ENCODE peak calls at places on chromosomes 5 and 9, in eight cellular contexts. V, I, E, H, D, Q, O and F are unnamed samples.

GRCh38 chr9:33750307-33750838 is 45.0 kb upstream of the PRSS3 start:
- DNase-seq in Q (no peak), V (no peak), E (no peak), D (no peak), O (no peak), I (no peak), H (peak), F (peak)

GRCh38 chr5:65100846-65101678 is 332.3 kb downstream of the CWC27 start:
- DNase-seq in E (peak), I (peak), D (peak), O (peak), H (peak), V (peak), Q (no peak), F (peak)

GRCh38 chr9:112341741-112342140 is 8.3 kb upstream of the PTBP3 start:
- DNase-seq in O (no peak), H (no peak), V (no peak), I (peak), D (peak), Q (no peak), E (no peak), F (no peak)

GRCh38 chr9:90950600-90950999 is 149.0 kb downstream of the SYK start:
- DNase-seq in Q (no peak), O (no peak), D (no peak), V (no peak), E (no peak), H (no peak), I (no peak), F (no peak)

GRCh38 chr9:117927354-117927753 is 223.2 kb downstream of the TLR4 start:
- DNase-seq in V (peak), D (no peak), O (no peak), E (no peak), H (peak), Q (no peak), I (no peak), F (no peak)

GRCh38 chr9:124040935-124041816 is 29.6 kb downstream of the LHX2 start:
- DNase-seq in I (peak), V (peak), Q (no peak), H (peak), D (no peak), E (peak), O (peak), F (peak)

GRCh38 chr9:4126184-4126865 is 173.5 kb downstream of the GLIS3 start:
- DNase-seq in E (no peak), D (peak), V (no peak), I (peak), Q (no peak), O (no peak), H (no peak), F (no peak)

GRCh38 chr5:111058064-111058463 is 13.4 kb upstream of the TSLP start:
- DNase-seq in H (no peak), Q (no peak), E (no peak), V (no peak), O (no peak), D (no peak), I (no peak), F (no peak)

GRCh38 chr5:173643964-173644363 is 27.5 kb upstream of the BOD1 start:
- DNase-seq in Q (no peak), E (peak), V (no peak), O (no peak), D (no peak), H (peak), I (no peak), F (no peak)

GRCh38 chr5:68534131-68534940 is 318.8 kb downstream of the PIK3R1 start:
- DNase-seq in E (no peak), Q (no peak), H (no peak), O (no peak), D (no peak), I (peak), V (no peak), F (peak)

GRCh38 chr9:98556511-98556910 is 152.2 kb downstream of the GABBR2 start:
- DNase-seq in E (no peak), Q (no peak), O (no peak), D (no peak), I (no peak), H (no peak), V (no peak), F (no peak)

GRCh38 chr5:113487779-113488644 is at the start of gene MCC:
- DNase-seq in V (peak), O (peak), H (peak), E (no peak), Q (peak), I (peak), D (peak), F (peak)

GRCh38 chr5:17355585-17356346 is 138.3 kb downstream of the BASP1 start:
- DNase-seq in D (peak), Q (no peak), I (peak), O (no peak), H (no peak), E (no peak), V (no peak), F (no peak)

GRCh38 chr5:134566741-134567221 is 41.3 kb downstream of the JADE2 start:
- DNase-seq in E (no peak), D (no peak), H (no peak), V (no peak), Q (no peak), I (no peak), O (peak), F (no peak)

GRCh38 chr9:79757906-79758669 is 186.3 kb downstream of the TLE4 start:
- DNase-seq in E (no peak), I (peak), D (no peak), Q (no peak), O (no peak), H (no peak), V (no peak), F (no peak)

GRCh38 chr5:91384671-91385430 is 1.7 kb upstream of the ARRDC3 start:
- DNase-seq in D (peak), I (peak), O (no peak), E (peak), H (no peak), V (peak), Q (no peak), F (no peak)

GRCh38 chr9:116550728-116551436 is 136.2 kb upstream of the TRIM32 start:
- DNase-seq in E (no peak), D (peak), H (no peak), Q (no peak), I (peak), O (no peak), V (no peak), F (no peak)

GRCh38 chr5:168713051-168713450 is 133.9 kb upstream of the PANK3 start:
- DNase-seq in I (no peak), Q (no peak), E (no peak), D (no peak), O (no peak), V (no peak), H (no peak), F (peak)

GRCh38 chr5:116360008-116360853 is 214.4 kb downstream of the SEMA6A start:
- DNase-seq in V (peak), O (peak), D (no peak), I (no peak), H (no peak), Q (no peak), E (no peak), F (peak)

GRCh38 chr9:2872307-2872940 is 28.5 kb upstream of the PUM3 start:
- DNase-seq in E (no peak), H (no peak), Q (no peak), V (no peak), I (peak), O (no peak), D (peak), F (no peak)

GRCh38 chr9:28915256-28915930 is 1342.1 kb upstream of the C9orf72 start:
- DNase-seq in H (no peak), I (no peak), Q (no peak), D (peak), O (no peak), V (no peak), E (no peak), F (no peak)

GRCh38 chr5:173294673-173295320 is 33.4 kb downstream of the STC2 start:
- DNase-seq in Q (no peak), H (no peak), V (no peak), O (no peak), I (no peak), D (no peak), E (no peak), F (no peak)

GRCh38 chr9:19994296-19994695 is 205.5 kb upstream of the SLC24A2 start:
- DNase-seq in E (no peak), D (peak), I (peak), V (no peak), Q (no peak), H (no peak), O (no peak), F (peak)

GRCh38 chr5:168885324-168886120 is 306.4 kb upstream of the PANK3 start:
- DNase-seq in H (no peak), D (no peak), V (no peak), Q (no peak), O (no peak), I (no peak), E (no peak), F (no peak)

GRCh38 chr5:125961150-125961549 is 462.1 kb upstream of the GRAMD2B start:
- DNase-seq in I (no peak), Q (no peak), H (no peak), V (peak), D (no peak), O (no peak), E (peak), F (no peak)

GRCh38 chr9:118674942-118675341 is 694.3 kb downstream of the BRINP1 start:
- DNase-seq in I (no peak), V (no peak), E (no peak), Q (no peak), D (no peak), O (no peak), H (no peak), F (peak)

GRCh38 chr5:171365351-171365750 is 22.3 kb upstream of the NPM1 start:
- DNase-seq in Q (peak), I (peak), E (no peak), D (no peak), O (no peak), V (no peak), H (peak), F (no peak)
- TF ChIP-seq CTCF in Q (peak), I (peak), E (peak), D (no peak), O (no peak), V (peak), H (peak), F (no peak)

GRCh38 chr9:131635285-131635684 is 90.0 kb downstream of the PRRT1B start:
- DNase-seq in O (peak), E (no peak), Q (no peak), H (no peak), I (peak), V (no peak), D (peak), F (peak)
- TF ChIP-seq CTCF in O (no peak), E (no peak), Q (peak), H (no peak), I (peak), V (no peak), D (peak), F (peak)

GRCh38 chr5:177490992-177491391 is 6.4 kb downstream of the PDLIM7 start:
- DNase-seq in Q (no peak), H (no peak), D (no peak), O (no peak), E (no peak), V (no peak), I (no peak), F (no peak)

GRCh38 chr5:177487975-177488374 is 9.4 kb downstream of the PDLIM7 start:
- DNase-seq in Q (no peak), V (no peak), D (no peak), O (no peak), H (no peak), E (no peak), I (no peak), F (no peak)

GRCh38 chr5:177490311-177490991 is 7.0 kb downstream of the PDLIM7 start:
- DNase-seq in O (no peak), Q (no peak), V (no peak), H (no peak), D (no peak), I (no peak), E (no peak), F (no peak)

GRCh38 chr5:177487144-177487543 is 10.3 kb downstream of the PDLIM7 start:
- DNase-seq in H (no peak), Q (no peak), I (no peak), V (no peak), O (peak), D (no peak), E (no peak), F (no peak)

DNA sequence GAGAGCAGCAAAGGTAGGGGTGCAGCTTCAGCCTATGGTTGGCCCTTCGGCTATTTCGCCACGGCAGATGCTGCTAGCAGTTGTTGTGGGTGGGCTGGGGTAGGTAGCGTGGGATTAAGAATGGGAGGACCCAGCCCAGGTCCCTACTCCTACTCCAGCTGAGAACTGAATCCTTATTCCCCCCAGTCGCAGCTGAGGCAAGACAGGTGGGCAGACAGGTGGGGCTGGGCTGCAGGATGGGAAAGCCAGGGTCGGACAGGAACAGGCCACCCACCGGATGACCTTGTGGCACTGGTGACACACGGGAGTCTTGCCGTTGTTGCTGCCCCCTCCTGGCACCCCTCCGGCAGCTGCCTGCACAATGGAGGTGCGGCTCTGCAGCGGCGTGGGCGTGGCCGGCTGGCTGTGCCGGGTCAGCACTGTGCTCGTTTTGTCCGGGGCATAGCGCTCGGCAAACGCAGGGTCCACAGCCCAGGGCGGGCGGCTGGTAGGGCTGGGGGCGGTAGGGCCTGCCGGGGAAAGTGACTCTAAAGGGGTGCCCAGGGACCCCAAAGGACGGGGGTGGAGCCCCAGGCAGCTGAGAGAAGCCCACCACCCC is 8.2 kb downstream of the PDLIM7 start:
- DNase-seq in V (peak), H (peak), O (no peak), Q (no peak), E (peak), D (no peak), I (no peak), F (no peak)
- TF ChIP-seq CTCF in V (peak), H (no peak), O (no peak), Q (peak), E (peak), D (no peak), I (no peak), F (no peak)

GRCh38 chr5:75167345-75167744 is 69.3 kb downstream of the ANKRD31 start:
- DNase-seq in Q (no peak), I (peak), H (no peak), D (peak), V (no peak), E (peak), O (no peak), F (no peak)
- TF ChIP-seq CTCF in Q (peak), I (peak), H (no peak), D (peak), V (peak), E (no peak), O (no peak), F (no peak)

GRCh38 chr5:5348135-5348534 is 74.3 kb upstream of the ICE1 start:
- DNase-seq in Q (no peak), O (peak), D (no peak), E (no peak), I (no peak), V (no peak), H (no peak), F (no peak)
- TF ChIP-seq CTCF in Q (no peak), O (no peak), D (no peak), E (no peak), I (no peak), V (no peak), H (no peak), F (no peak)

GRCh38 chr9:84393266-84393905 is 52.8 kb upstream of the SLC28A3 start:
- DNase-seq in O (no peak), H (peak), D (no peak), I (no peak), E (no peak), Q (no peak), V (no peak), F (no peak)
- TF ChIP-seq CTCF in O (no peak), H (peak), D (no peak), I (no peak), E (no peak), Q (peak), V (no peak), F (no peak)

DNA sequence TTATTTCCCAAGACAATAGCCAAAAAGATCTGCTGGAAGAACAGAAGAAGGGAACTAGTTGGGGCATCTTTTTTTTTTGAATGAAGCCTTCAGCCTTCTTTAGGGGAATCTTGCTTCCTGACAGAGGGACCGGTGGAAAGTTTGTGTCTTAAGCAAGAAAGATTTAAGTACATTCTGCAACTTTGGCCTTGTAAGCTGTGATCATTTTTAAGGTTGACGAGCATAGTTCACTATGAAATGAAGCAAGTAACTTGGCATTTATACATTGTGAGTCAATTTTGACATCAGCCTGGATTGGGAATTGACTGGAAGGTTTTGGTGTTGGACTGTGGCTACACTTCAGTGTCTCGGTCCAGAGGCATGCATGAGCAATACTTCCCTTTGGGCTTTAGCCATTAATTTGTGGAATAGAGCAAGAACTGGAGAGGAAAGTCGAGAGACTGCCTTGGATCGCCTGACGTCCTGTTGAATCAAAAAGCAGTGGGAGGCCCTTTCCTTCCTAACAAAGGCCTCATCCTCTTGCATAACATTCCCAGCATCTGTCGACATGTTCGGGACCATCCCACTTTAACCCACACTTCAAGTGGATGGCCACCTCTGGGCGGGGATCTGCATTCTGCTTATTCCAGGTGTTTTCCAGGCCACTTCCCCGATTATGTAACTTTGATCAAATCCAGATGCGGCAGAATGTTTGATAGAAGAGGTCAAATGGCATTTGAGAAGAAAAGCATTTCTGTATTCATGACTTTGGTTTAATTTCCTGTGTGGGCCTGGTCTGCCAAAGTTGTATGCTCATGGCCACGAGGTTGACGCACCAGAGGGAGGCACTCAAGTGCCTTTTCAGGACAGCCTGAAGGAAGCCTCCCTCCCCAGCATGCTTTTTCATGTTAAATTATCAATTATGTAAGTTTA is 12.5 kb downstream of the ABL1 start:
- DNase-seq in O (peak), Q (no peak), E (no peak), H (peak), I (peak), V (no peak), D (peak), F (peak)
- TF ChIP-seq CTCF in O (no peak), Q (peak), E (no peak), H (no peak), I (peak), V (no peak), D (peak), F (no peak)

DNA sequence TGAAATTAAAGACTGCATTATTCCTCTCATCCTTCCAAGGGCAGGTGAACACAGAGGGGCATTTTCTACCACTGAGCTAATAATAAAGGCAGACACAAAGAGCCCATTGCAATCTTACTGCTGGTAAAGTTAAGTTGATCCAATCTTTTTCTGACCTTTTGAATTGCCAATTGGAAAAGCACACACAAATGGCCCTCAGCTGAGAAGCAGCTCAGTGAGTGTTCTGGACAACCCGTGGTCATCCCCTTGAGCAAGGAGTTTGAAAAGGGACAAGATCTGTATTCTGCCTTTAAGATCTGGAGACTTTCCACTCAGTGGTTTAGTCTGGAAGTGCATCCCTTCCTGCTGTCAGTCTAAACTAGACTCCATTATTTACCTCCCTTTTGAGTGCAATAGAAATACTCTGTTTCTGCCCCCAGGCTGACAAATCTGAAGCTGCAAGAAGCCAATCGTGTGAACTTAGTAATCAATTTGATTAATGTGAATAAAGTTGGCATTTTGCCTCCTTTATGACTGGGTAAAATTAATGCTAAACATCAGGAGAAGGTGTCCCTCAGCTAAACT is 835.7 kb downstream of the MAT2B start:
- DNase-seq in O (no peak), Q (no peak), I (no peak), E (no peak), H (no peak), V (no peak), D (no peak), F (no peak)
- TF ChIP-seq CTCF in O (no peak), Q (peak), I (no peak), E (no peak), H (no peak), V (no peak), D (no peak), F (no peak)

GRCh38 chr9:18190671-18191374 is 283.1 kb upstream of the ADAMTSL1 start:
- DNase-seq in H (peak), I (peak), E (no peak), O (no peak), D (no peak), Q (no peak), V (no peak), F (no peak)
- TF ChIP-seq CTCF in H (no peak), I (no peak), E (no peak), O (no peak), D (no peak), Q (peak), V (no peak), F (no peak)

DNA sequence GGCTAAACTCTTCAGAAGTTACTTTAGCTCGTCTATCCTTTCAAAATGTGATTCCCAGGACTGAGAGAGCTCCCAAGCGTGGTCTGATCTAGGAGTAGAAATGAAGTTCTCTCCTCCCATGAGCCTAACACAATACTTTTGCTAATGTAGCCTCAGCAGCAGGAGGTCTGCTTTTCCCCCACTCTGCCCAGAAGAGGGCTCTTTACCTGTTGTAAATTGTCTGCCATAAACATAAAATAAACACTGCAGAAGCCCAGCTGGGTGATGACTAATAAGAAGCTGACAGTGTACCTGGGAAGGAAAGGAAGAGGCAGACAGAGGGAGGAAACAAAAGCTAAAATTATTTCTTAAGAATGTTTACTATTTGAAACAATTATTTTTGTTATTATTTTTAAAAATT is 15.4 kb downstream of the SLC36A3 start:
- DNase-seq in V (no peak), E (peak), I (no peak), O (no peak), Q (no peak), H (no peak), D (peak), F (no peak)
- TF ChIP-seq CTCF in V (peak), E (no peak), I (no peak), O (no peak), Q (no peak), H (no peak), D (peak), F (no peak)